ENCODE peak calls at places on chromosomes 1 and 21, in seven cellular contexts. D is fibroblast of pulmonary artery, E is AG09319, X is choroid plexus epithelial cell, C is brain microvascular endothelial cell, Y is tibial nerve, B is heart left ventricle. T is an unnamed sample.

GRCh38 chr1:235502601-235503332 is 1.5 kb downstream of the B3GALNT2 start:
- DNase-seq in E (no peak), Y (no peak), C (peak; percentile 6), D (peak; percentile 39), X (peak; percentile 47), B (no peak), T (peak; percentile 47)

GRCh38 chr1:3032970-3033794 is 11.9 kb downstream of the ACTRT2 start:
- DNase-seq in X (no peak), Y (no peak), B (no peak), D (no peak), E (no peak), C (no peak), T (no peak)

GRCh38 chr1:72932025-72932424 is 649.7 kb upstream of the NEGR1 start:
- DNase-seq in D (no peak), X (no peak), B (no peak), C (no peak), Y (no peak), E (no peak), T (no peak)

GRCh38 chr1:67948155-67949075 is 102.0 kb downstream of the DIRAS3 start:
- DNase-seq in X (peak; percentile 88), E (peak; percentile 72), B (no peak), D (peak; percentile 64), Y (no peak), C (peak; percentile 42), T (peak; percentile 48)

GRCh38 chr1:230120289-230120948 is 53.4 kb downstream of the GALNT2 start:
- DNase-seq in C (no peak), D (no peak), X (no peak), E (no peak), Y (peak; percentile 36), B (peak; percentile 71), T (no peak)

GRCh38 chr1:27632387-27633297 is 2.3 kb downstream of the FGR start:
- DNase-seq in D (no peak), Y (no peak), C (no peak), X (no peak), B (no peak), E (no peak), T (no peak)

GRCh38 chr1:178055093-178055492 is 38.8 kb upstream of the RASAL2 start:
- DNase-seq in B (peak; percentile 71), X (no peak), Y (no peak), C (no peak), E (no peak), D (no peak), T (no peak)

GRCh38 chr1:115219937-115220336 is 118.1 kb downstream of the NGF start:
- DNase-seq in C (no peak), X (no peak), Y (peak; percentile 40), E (no peak), B (peak; percentile 66), D (no peak), T (no peak)

GRCh38 chr1:192706936-192707335 is 71.0 kb downstream of the RGS13 start:
- DNase-seq in Y (no peak), E (no peak), D (no peak), X (peak; percentile 22), B (no peak), C (peak; percentile 9), T (peak; percentile 39)

GRCh38 chr21:42263591-42264131 is 44.7 kb downstream of the ABCG1 start:
- DNase-seq in Y (peak; percentile 43), E (no peak), D (peak; percentile 85), B (peak; percentile 57), C (no peak), X (no peak), T (no peak)

GRCh38 chr1:27525296-27526271 is 35.6 kb upstream of the WASF2 start:
- DNase-seq in C (no peak), B (peak; percentile 94), Y (peak; percentile 42), E (no peak), D (peak; percentile 64), X (peak; percentile 83), T (peak; percentile 53)

GRCh38 chr1:152858062-152858461 is 1.7 kb upstream of the LCE7A start:
- DNase-seq in D (no peak), E (no peak), C (no peak), X (no peak), B (no peak), Y (no peak), T (no peak)

GRCh38 chr1:107623431-107623830 is 341.5 kb downstream of the VAV3 start:
- DNase-seq in C (no peak), Y (no peak), B (no peak), D (no peak), E (no peak), X (no peak), T (no peak)

GRCh38 chr1:203322480-203323179 is 17.3 kb downstream of the BTG2 start:
- DNase-seq in Y (no peak), B (peak; percentile 73), X (no peak), C (no peak), D (peak; percentile 82), E (no peak), T (no peak)

GRCh38 chr1:44485229-44485932 is 80.3 kb downstream of the RNF220 start:
- DNase-seq in C (peak; percentile 83), D (peak; percentile 94), X (peak; percentile 87), E (peak; percentile 30), Y (no peak), B (no peak), T (peak; percentile 84)

GRCh38 chr1:21261551-21262281 is 28.5 kb downstream of the ECE1 start:
- DNase-seq in Y (peak; percentile 73), D (peak; percentile 97), B (peak; percentile 89), E (peak; percentile 91), C (peak; percentile 98), X (peak; percentile 91), T (peak; percentile 96)

GRCh38 chr1:1599030-1599916 is 662 bp downstream of the FNDC10 start:
- DNase-seq in X (no peak), B (no peak), Y (no peak), C (no peak), D (peak; percentile 42), E (no peak), T (no peak)

GRCh38 chr1:18919174-18919905 is 17.0 kb upstream of the ALDH4A1 start:
- DNase-seq in X (no peak), C (no peak), Y (no peak), E (no peak), B (no peak), D (no peak), T (no peak)

GRCh38 chr1:6795203-6795602 is 9.9 kb downstream of the CAMTA1 start:
- DNase-seq in X (no peak), Y (no peak), B (no peak), C (no peak), E (no peak), D (no peak), T (no peak)

GRCh38 chr1:6790146-6790545 is 4.9 kb downstream of the CAMTA1 start:
- DNase-seq in Y (no peak), B (no peak), X (peak; percentile 9), E (no peak), C (no peak), D (no peak), T (no peak)

GRCh38 chr1:6795661-6796060 is 10.4 kb downstream of the CAMTA1 start:
- DNase-seq in X (peak; percentile 76), D (peak; percentile 88), E (no peak), Y (no peak), B (no peak), C (peak; percentile 84), T (peak; percentile 78)

GRCh38 chr1:6796095-6796494 is 10.8 kb downstream of the CAMTA1 start:
- DNase-seq in Y (no peak), B (no peak), C (no peak), X (peak; percentile 11), E (no peak), D (no peak), T (peak; percentile 4)

DNA sequence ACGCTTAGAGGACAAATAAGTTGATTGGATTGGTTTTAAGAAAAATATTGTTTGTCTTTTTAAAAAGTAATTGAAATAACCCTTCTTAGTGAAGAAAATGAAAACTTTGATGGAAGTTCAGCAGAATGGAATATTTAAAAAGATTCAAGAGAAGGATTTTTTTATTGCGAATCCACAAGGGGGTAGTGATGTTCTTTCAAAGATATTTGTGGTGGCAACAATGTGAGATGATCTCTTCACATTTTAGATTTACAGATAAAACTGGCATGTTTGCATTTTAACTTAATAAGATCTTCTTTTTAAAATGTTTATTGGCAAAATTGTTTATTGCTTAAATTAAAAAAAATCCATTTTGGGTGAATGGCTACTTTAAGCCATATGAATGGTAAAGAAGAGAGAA is 8.9 kb downstream of the CAMTA1 start:
- DNase-seq in D (peak; percentile 69), B (no peak), C (no peak), Y (no peak), E (no peak), X (peak; percentile 78), T (peak; percentile 74)
- TF ChIP-seq CTCF in D (peak; percentile 37), B (peak; percentile 29), C (peak; percentile 13), Y (peak; percentile 9), E (peak; percentile 44), X (peak; percentile 42), T (peak; percentile 37)

DNA sequence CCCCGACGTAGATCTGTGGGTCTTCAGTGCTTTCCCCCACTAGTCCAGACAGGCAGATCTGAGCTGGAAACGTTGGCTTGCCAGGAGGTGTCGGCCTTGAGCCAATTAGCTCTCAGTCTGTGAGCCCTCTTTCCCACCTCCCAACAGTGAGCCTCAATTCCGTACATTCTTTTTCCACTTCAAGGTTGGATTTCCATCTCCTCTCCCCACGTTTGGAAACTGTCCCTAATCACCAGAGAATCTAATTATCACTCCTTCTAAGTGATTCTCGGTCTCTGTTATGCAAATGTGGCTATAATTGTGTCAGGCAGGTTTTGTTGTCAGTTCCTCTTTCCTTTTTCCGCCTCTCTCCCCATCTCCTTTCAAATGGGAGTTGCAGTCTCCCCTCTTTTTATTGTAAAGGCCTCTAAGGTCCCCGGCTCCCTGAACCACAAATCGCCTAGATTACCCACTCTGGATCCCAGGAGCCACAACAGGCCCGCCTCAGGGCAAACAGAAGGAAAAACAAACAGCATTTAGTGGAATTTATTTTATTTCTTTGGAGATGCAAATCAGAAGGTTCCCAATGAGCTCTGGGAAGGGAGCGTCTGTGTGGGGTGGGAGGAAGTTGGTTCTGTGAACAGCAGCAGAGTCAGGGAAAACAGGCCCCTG is 29.4 kb upstream of the LRRN2 start:
- DNase-seq in D (no peak), Y (no peak), C (no peak), B (no peak), E (no peak), X (peak; percentile 3), T (no peak)
- TF ChIP-seq CTCF in D (no peak), Y (no peak), C (no peak), B (no peak), E (no peak), X (no peak), T (no peak)

DNA sequence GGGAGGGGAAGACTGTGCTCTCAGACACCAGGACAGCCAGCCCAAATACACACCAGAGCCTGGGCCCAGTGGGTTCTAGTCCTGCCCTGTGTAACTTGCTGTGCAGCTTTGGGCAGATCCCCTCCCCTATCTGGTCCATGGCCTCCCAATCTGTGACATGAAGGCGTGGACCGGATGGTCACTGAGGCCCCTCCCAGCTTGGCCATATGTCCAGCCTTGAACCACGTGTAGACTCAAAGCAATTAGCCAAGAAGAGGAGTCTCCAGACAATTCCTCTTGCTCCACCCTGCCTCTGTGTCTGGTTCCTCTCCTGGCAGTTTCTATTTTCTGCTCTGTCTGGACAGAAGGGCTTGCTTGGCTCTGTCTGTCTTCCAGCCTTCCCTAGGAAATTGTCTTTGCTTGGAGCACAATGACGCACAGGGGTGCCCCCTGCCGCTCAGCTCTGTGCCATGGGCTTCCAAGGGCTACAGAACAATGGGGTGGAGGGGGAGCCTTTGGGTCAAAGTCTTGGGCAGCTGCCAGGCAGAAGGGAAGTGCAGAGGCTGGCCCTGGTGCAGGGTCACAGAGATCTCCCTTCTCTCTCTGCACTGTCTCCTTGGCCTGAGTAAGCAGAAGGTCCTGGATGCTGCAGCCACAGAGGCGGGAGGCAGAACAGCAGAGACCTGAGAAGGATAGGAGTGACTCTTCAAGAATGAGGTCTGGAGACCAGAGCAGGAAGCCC is 66.1 kb downstream of the TENT5C start:
- DNase-seq in D (peak; percentile 75), E (no peak), B (peak; percentile 80), C (peak; percentile 56), X (peak; percentile 46), Y (peak; percentile 20), T (peak; percentile 27)
- TF ChIP-seq CTCF in D (peak; percentile 44), E (peak; percentile 31), B (peak; percentile 15), C (peak; percentile 67), X (peak; percentile 41), Y (no peak), T (peak; percentile 27)

GRCh38 chr1:231757101-231757404 is 130.5 kb downstream of the DISC1 start:
- DNase-seq in D (no peak), X (no peak), C (no peak), B (no peak), E (no peak), Y (no peak), T (no peak)
- TF ChIP-seq CTCF in D (no peak), X (no peak), C (no peak), B (no peak), E (no peak), Y (no peak), T (no peak)